ENCODE peak calls at places on chromosomes 1 and 21, in five cellular contexts. J, G, R, W and A are unnamed samples.

GRCh38 chr1:60898413-60898812 is 183.9 kb upstream of the NFIA start:
- DNase-seq in R (no peak), W (no peak), J (no peak), G (no peak), A (no peak)

GRCh38 chr1:219938706-219939105 is 10.3 kb upstream of the SLC30A10 start:
- DNase-seq in R (no peak), J (no peak), G (no peak), W (no peak), A (no peak)

GRCh38 chr1:186983327-186983726 is 154.6 kb downstream of the PLA2G4A start:
- DNase-seq in J (no peak), W (no peak), R (peak; percentile 48), G (no peak), A (no peak)

GRCh38 chr1:215623162-215623561 is 56.1 kb downstream of the KCTD3 start:
- DNase-seq in G (no peak), W (no peak), J (no peak), R (no peak), A (no peak)

GRCh38 chr1:35210306-35211112 is 17.6 kb upstream of the SFPQ start:
- DNase-seq in W (no peak), G (no peak), J (no peak), R (no peak), A (no peak)

GRCh38 chr1:228084325-228084724 is 1.8 kb downstream of the ARF1 start:
- DNase-seq in J (no peak), R (peak; percentile 56), W (no peak), G (no peak), A (no peak)

GRCh38 chr1:40784141-40784770 is 669 bp downstream of the KCNQ4 start:
- DNase-seq in R (no peak), W (no peak), G (no peak), J (no peak), A (peak; percentile 32)

GRCh38 chr1:34884536-34884935 is 25.0 kb upstream of the SMIM12 start:
- DNase-seq in R (no peak), G (no peak), J (no peak), W (no peak), A (no peak)

GRCh38 chr21:40146201-40146890 is 279.1 kb downstream of the PCP4 start:
- DNase-seq in R (no peak), J (no peak), W (no peak), G (no peak), A (no peak)

GRCh38 chr1:39157304-39157703 is 47.2 kb upstream of the MACF1 start:
- DNase-seq in J (no peak), R (no peak), G (no peak), W (no peak), A (no peak)

GRCh38 chr1:228308628-228309547 is 97.7 kb downstream of the TRIM11 start:
- DNase-seq in R (no peak), W (no peak), G (peak; percentile 3), J (no peak), A (peak; percentile 14)

GRCh38 chr1:64505944-64506658 is 36.2 kb downstream of the CACHD1 start:
- DNase-seq in W (no peak), R (peak; percentile 54), J (peak; percentile 56), G (peak; percentile 13), A (peak; percentile 70)

GRCh38 chr1:54238353-54239040 is 38.5 kb downstream of the MRPL37 start:
- DNase-seq in W (no peak), G (no peak), J (no peak), R (peak; percentile 25), A (no peak)

GRCh38 chr1:108725906-108726305 is 13.2 kb downstream of the FNDC7 start:
- DNase-seq in R (peak; percentile 16), G (no peak), J (no peak), W (no peak), A (no peak)

GRCh38 chr1:108000620-108001105 is 35.7 kb upstream of the VAV3 start:
- DNase-seq in R (peak; percentile 22), G (peak; percentile 11), J (peak; percentile 18), W (no peak), A (peak; percentile 64)

GRCh38 chr1:244186372-244186771 is 135.3 kb downstream of the ZBTB18 start:
- DNase-seq in W (no peak), G (no peak), R (no peak), J (no peak), A (no peak)

GRCh38 chr1:83999316-83999819 is 436 bp upstream of the TTLL7 start:
- DNase-seq in W (peak; percentile 80), J (no peak), R (peak; percentile 80), G (peak; percentile 13), A (peak; percentile 78)

GRCh38 chr1:54107131-54107530 is 45.7 kb downstream of the CDCP2 start:
- DNase-seq in G (no peak), J (no peak), W (no peak), R (no peak), A (no peak)

GRCh38 chr1:66729130-66729922 is 22.9 kb upstream of the DYNLT5 start:
- DNase-seq in W (no peak), G (no peak), R (no peak), J (no peak), A (no peak)

GRCh38 chr1:165928075-165928731 is 100.8 kb downstream of the UCK2 start:
- DNase-seq in G (peak; percentile 43), R (peak; percentile 42), J (no peak), W (peak; percentile 39), A (peak; percentile 37)

GRCh38 chr1:117657949-117658660 is 52.3 kb downstream of the TENT5C start:
- DNase-seq in G (no peak), J (no peak), R (no peak), W (no peak), A (no peak)

GRCh38 chr1:200510228-200510623 is 100.4 kb upstream of the ZNF281 start:
- DNase-seq in W (peak; percentile 72), G (peak; percentile 78), J (peak; percentile 46), R (peak; percentile 83), A (peak; percentile 75)

GRCh38 chr1:113660053-113660452 is 99.2 kb downstream of the PHTF1 start:
- DNase-seq in J (no peak), W (no peak), R (no peak), G (no peak), A (no peak)

GRCh38 chr21:45414396-45415187 is 9.6 kb downstream of the COL18A1 start:
- DNase-seq in G (no peak), W (no peak), J (no peak), R (no peak), A (no peak)

GRCh38 chr21:45412491-45412890 is 7.5 kb downstream of the COL18A1 start:
- DNase-seq in G (no peak), J (no peak), R (no peak), W (no peak), A (no peak)

GRCh38 chr21:45415188-45415942 is 10.4 kb downstream of the COL18A1 start:
- DNase-seq in J (no peak), W (no peak), G (no peak), R (no peak), A (no peak)

GRCh38 chr21:45412909-45413581 is 8.1 kb downstream of the COL18A1 start:
- DNase-seq in W (no peak), G (no peak), R (no peak), J (no peak), A (no peak)

DNA sequence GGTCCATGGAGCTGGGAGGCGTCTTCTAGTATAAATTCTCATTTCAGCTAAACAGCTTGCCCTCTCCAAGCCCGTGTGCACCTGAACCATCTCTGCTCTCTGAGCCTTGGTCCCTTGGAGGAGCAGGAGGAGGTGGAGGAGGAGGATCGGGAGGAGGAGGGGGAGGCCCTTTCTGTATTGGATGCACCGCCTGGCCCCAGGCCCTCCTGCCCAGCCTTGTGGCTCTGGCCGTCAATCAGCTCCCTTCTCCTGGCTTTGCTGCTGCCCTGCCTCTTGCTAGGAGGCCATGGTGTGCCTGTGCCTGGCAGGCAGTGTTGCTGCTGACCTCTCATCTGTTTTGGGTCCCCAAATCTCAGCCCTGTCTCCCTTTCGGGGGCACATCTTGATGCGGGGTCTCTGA is 9.0 kb downstream of the COL18A1 start:
- DNase-seq in G (no peak), R (no peak), J (no peak), W (no peak), A (no peak)
- H3K4me1 ChIP-seq in G (peaks cover 61% of the 10 kb centered on the region), R (peaks cover 69% of the 10 kb centered on the region), J (peaks cover 18% of the 10 kb centered on the region), W (no peaks in the 10 kb centered on the region), A (peaks cover 4% of the 10 kb centered on the region)

DNA sequence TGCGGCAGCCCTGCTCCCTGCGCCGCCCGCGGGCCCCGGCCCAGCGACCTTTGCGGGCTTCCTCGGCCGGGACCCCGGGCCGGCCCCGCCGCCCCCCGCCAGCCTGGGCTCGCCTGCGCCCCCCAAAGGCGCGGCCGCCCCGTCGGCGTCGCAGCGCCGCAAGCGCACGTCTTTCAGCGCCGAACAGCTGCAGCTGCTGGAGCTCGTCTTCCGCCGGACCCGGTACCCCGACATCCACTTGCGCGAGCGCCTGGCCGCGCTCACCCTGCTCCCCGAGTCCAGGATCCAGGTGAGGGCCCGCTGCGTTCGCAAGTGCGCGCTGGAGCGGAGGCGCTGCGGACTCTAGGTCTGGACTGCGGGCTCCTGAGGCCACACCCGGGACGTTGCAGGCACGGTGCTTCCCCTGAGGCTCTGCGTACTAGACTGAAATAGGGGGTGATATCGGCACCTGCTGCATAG is 351 bp downstream of the MIXL1 start:
- DNase-seq in W (no peak), G (no peak), J (no peak), R (no peak), A (peak; percentile 50)
- TF ChIP-seq POLR2A in W (no peak), G (no peak), J (no peak), R (no peak), A (no peak)

DNA sequence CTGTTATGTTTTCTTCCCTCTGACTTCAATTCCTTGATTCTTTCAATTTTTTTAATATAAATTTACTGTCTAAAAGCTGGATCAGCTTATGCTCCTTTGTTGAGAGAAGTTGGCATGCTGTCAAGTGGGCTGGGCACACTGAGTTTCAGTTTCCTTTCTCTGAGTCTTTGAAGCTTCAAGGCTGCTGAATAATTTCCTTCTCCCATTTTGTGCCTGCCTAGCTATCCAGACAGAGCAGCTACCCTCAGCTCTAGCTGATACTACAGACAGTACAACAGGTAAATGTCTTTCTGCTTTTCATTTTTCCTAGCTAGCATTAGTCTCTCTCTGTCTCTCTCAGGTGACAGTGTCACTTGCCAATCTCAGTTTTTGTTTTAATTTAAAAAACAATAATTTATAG is at the start of gene IFI44:
- DNase-seq in R (peak; percentile 90), J (peak; percentile 78), W (no peak), G (no peak), A (peak; percentile 90)
- H3K4me1 ChIP-seq in R (peaks cover 4% of the 10 kb centered on the region), J (peaks cover 4% of the 10 kb centered on the region), W (no peaks in the 10 kb centered on the region), G (no peaks in the 10 kb centered on the region), A (no peaks in the 10 kb centered on the region)

DNA sequence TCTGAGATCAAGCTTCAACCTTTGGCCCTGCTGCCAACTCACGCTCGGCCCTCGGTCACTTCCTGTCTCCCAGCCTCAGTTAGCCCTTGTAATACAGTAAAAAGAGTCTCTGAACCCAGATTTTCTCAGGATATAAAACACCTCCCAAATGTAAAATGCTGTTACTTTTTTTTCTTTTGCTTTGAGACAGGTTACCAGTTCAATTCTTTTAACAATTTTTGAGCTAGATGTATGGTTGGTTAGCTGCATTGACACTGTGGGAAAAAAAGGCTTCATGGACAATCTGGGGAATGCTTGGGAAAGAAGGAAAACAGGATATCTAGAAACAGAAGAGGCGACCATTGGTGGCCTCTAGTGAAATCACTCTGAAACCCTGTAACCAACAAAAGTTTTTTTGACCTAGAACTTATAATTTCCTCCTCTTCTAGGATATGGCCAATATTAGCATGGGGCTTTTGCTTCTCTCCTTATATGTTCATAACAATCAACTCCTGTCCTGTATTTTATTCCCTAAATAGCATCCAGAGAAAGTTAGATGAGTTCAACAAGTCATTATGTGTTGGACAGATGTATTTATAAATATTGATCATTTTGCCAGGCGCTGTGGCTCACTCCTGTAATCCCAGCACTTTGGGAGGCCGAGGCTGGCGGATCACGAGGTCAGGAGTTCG is 1.3 kb downstream of the CMPK1 start:
- DNase-seq in J (no peak), W (no peak), G (peak; percentile 82), R (no peak), A (no peak)
- TF ChIP-seq POLR2A in J (no peak), W (no peak), G (no peak), R (no peak), A (no peak)